ENCODE peak calls at places on chromosomes 4 and X, in four cellular contexts. N is CD4-positive, alpha-beta memory T cell; O is kidney glomerular epithelial cell; D is activated CD4-positive, alpha-beta T cell treated with anti-CD3 and anti-CD28 coated beads for 24 hours. L is an unnamed sample.
A peak's percentile ranks its signal among the peaks of the same experiment; 100 is the strongest.

GRCh38 chr4:99210789-99211188 is 8.3 kb downstream of the ADH6 start:
- DNase-seq in N (no peak), O (no peak), D (no peak), L (no peak)

GRCh38 chrX:46279925-46280313 is 265.3 kb downstream of the ZNF674 start:
- DNase-seq in N (no peak), O (no peak), D (no peak), L (no peak)

GRCh38 chr4:108783666-108784463 is 21.0 kb upstream of the ETNPPL start:
- DNase-seq in N (no peak), O (no peak), D (no peak), L (no peak)

GRCh38 chr4:180542445-180543100 is 1700.6 kb upstream of the TENM3 start:
- DNase-seq in N (no peak), O (peak; percentile 15), D (no peak), L (no peak)

GRCh38 chrX:24332868-24333267 is 19.0 kb upstream of the SUPT20HL2 start:
- DNase-seq in N (no peak), O (no peak), D (no peak), L (no peak)

GRCh38 chr4:99790796-99791617 is 25.6 kb upstream of the DAPP1 start:
- DNase-seq in N (no peak), O (no peak), D (no peak), L (no peak)

GRCh38 chr4:38670061-38670894 is 6.3 kb downstream of the KLF3 start:
- DNase-seq in N (no peak), O (no peak), D (no peak), L (no peak)

GRCh38 chr4:155759372-155760252 is 791 bp downstream of the GUCY1B1 start:
- DNase-seq in N (no peak), O (peak; percentile 24), D (no peak), L (peak; percentile 66)

GRCh38 chr4:52869196-52869595 is 7.1 kb downstream of the RASL11B start:
- DNase-seq in N (no peak), O (no peak), D (no peak), L (no peak)

GRCh38 chr4:98506462-98507132 is 151.8 kb downstream of the TSPAN5 start:
- DNase-seq in N (no peak), O (no peak), D (no peak), L (no peak)

GRCh38 chrX:41118156-41118555 is 32.9 kb downstream of the USP9X start:
- DNase-seq in N (no peak), O (no peak), D (peak; percentile 16), L (no peak)

GRCh38 chr4:534576-535151 is 35.7 kb downstream of the PIGG start:
- DNase-seq in N (no peak), O (no peak), D (no peak), L (no peak)

GRCh38 chr4:182560358-182560757 is 317.2 kb downstream of the TENM3 start:
- DNase-seq in N (no peak), O (peak; percentile 64), D (no peak), L (peak; percentile 82)

GRCh38 chr4:76998251-76998901 is 48.8 kb downstream of the SEPTIN11 start:
- DNase-seq in N (no peak), O (no peak), D (no peak), L (no peak)

GRCh38 chrX:14056201-14056600 is 26.5 kb upstream of the GEMIN8 start:
- DNase-seq in N (no peak), O (no peak), D (no peak), L (no peak)

GRCh38 chr4:118338981-118339765 is 13.6 kb downstream of the PRSS12 start:
- DNase-seq in N (no peak), O (no peak), D (no peak), L (no peak)

GRCh38 chr4:140367738-140368137 is 5.7 kb upstream of the SCOC start:
- DNase-seq in N (no peak), O (peak; percentile 17), D (no peak), L (no peak)

GRCh38 chr4:14928035-14928434 is 74.2 kb upstream of the CPEB2 start:
- DNase-seq in N (no peak), O (no peak), D (no peak), L (no peak)

GRCh38 chrX:55907968-55908607 is 190.5 kb downstream of the RRAGB start:
- DNase-seq in N (peak; percentile 36), O (peak; percentile 36), D (peak; percentile 12), L (peak; percentile 44)

GRCh38 chr4:100838286-100838685 is 320.5 kb upstream of the EMCN start:
- DNase-seq in N (no peak), O (no peak), D (no peak), L (no peak)

GRCh38 chr4:2009651-2010233 is 968 bp upstream of the NELFA start:
- DNase-seq in N (peak; percentile 55), O (peak; percentile 35), D (peak; percentile 22), L (peak; percentile 66)

GRCh38 chrX:15567886-15568616 is 32.7 kb downstream of the ACE2 start:
- DNase-seq in N (no peak), O (no peak), D (no peak), L (no peak)

GRCh38 chrX:136048446-136048845 is 63.2 kb downstream of the SLC9A6 start:
- DNase-seq in N (no peak), O (no peak), D (no peak), L (no peak)

GRCh38 chr4:185895351-185895750 is 83.4 kb upstream of the SORBS2 start:
- DNase-seq in N (no peak), O (no peak), D (no peak), L (no peak)

GRCh38 chr4:184782731-184783472 is 42.9 kb downstream of the ACSL1 start:
- DNase-seq in N (no peak), O (no peak), D (no peak), L (no peak)

GRCh38 chrX:136954930-136955329 is 74.4 kb upstream of the RBMX start:
- DNase-seq in N (peak; percentile 14), O (peak; percentile 8), D (no peak), L (no peak)

GRCh38 chr4:110347805-110348204 is 128.2 kb upstream of the ENPEP start:
- DNase-seq in N (no peak), O (no peak), D (no peak), L (no peak)

GRCh38 chrX:137771537-137771936 is 205.6 kb downstream of the ZIC3 start:
- DNase-seq in N (no peak), O (no peak), D (no peak), L (no peak)